ENCODE peak calls at places on chromosomes 2 and 18, in eight cellular contexts. H is kidney epithelial cell; I is transverse colon; T is small intestine; C is neural progenitor cell; E is bronchial epithelial cell; M is CD8-positive, alpha-beta memory T cell; A is MM.1S. G is an unnamed sample. For H3K36me3, the result is how much of the 10 kb centered on the place peaks cover.

GRCh38 chr2:72116081-72116533 is 31.6 kb downstream of the CYP26B1 start:
- DNase-seq in M (no peak), T (no peak), C (no peak), E (peak), H (no peak), I (no peak), A (no peak), G (no peak)

GRCh38 chr2:95375532-95376221 is 26.8 kb upstream of the FAHD2A start:
- DNase-seq in C (no peak), I (no peak), H (no peak), A (no peak), M (no peak), T (no peak), E (no peak), G (no peak)

GRCh38 chr2:143133783-143134182 is 4.6 kb downstream of the ARHGAP15 start:
- DNase-seq in M (no peak), C (no peak), I (no peak), T (no peak), H (no peak), E (no peak), A (no peak), G (no peak)

GRCh38 chr2:128784626-128785306 is 466.1 kb upstream of the HS6ST1 start:
- DNase-seq in H (no peak), C (no peak), A (no peak), E (no peak), T (no peak), I (no peak), M (no peak), G (peak)

GRCh38 chr2:108031471-108031941 is 45.2 kb downstream of the SLC5A7 start:
- DNase-seq in H (no peak), E (no peak), A (no peak), I (no peak), M (no peak), T (no peak), C (no peak), G (no peak)

GRCh38 chr2:43634604-43635306 is 2.3 kb upstream of the PLEKHH2 start:
- DNase-seq in I (no peak), E (peak), T (peak), H (peak), M (no peak), C (no peak), A (no peak), G (no peak)

GRCh38 chr2:241798081-241798630 is 10.8 kb upstream of the NEU4 start:
- DNase-seq in T (no peak), A (no peak), M (no peak), I (peak), H (no peak), E (no peak), C (no peak), G (no peak)

GRCh38 chr2:171688129-171688465 is 828 bp downstream of the DYNC1I2 start:
- DNase-seq in E (peak), M (no peak), C (peak), I (no peak), A (no peak), H (no peak), T (no peak), G (no peak)

GRCh38 chr2:132668189-132668833 is 1.7 kb downstream of the LYPD1 start:
- DNase-seq in M (no peak), T (no peak), C (peak), E (no peak), H (no peak), A (no peak), I (no peak), G (no peak)

GRCh38 chr2:203453858-203454451 is 81.1 kb downstream of the RAPH1 start:
- DNase-seq in C (peak), A (peak), T (peak), M (peak), I (no peak), E (peak), H (no peak), G (no peak)

GRCh38 chr2:212832211-212833195 is 293.9 kb upstream of the ERBB4 start:
- DNase-seq in T (no peak), H (no peak), A (no peak), E (no peak), C (no peak), M (no peak), I (no peak), G (no peak)

GRCh38 chr2:44805391-44805790 is 136.1 kb upstream of the SIX3 start:
- DNase-seq in M (no peak), I (no peak), A (no peak), C (peak), H (no peak), T (no peak), E (no peak), G (no peak)

GRCh38 chr2:135820003-135820618 is 16.9 kb downstream of the LCT start:
- DNase-seq in I (no peak), E (no peak), C (no peak), T (no peak), A (no peak), H (no peak), M (peak), G (no peak)

GRCh38 chr2:106189764-106190468 is 4.2 kb downstream of the UXS1 start:
- DNase-seq in H (no peak), M (no peak), I (no peak), E (peak), C (no peak), T (no peak), A (no peak), G (no peak)

GRCh38 chr18:76428396-76429261 is 66.4 kb downstream of the ZNF516 start:
- DNase-seq in E (no peak), T (no peak), A (no peak), M (no peak), H (no peak), C (no peak), I (peak), G (no peak)

GRCh38 chr2:110813896-110814295 is 81.5 kb downstream of the ACOXL start:
- DNase-seq in I (no peak), A (no peak), T (no peak), C (no peak), H (no peak), M (no peak), E (no peak), G (no peak)

GRCh38 chr2:15259356-15259756 is 301.8 kb downstream of the NBAS start:
- DNase-seq in M (no peak), A (no peak), H (no peak), C (peak), T (no peak), I (no peak), E (no peak), G (no peak)

GRCh38 chr2:46971914-46972313 is 56.3 kb upstream of the MCFD2 start:
- DNase-seq in M (no peak), E (peak), C (no peak), A (no peak), T (no peak), H (no peak), I (no peak), G (no peak)

GRCh38 chr2:121884515-121884915 is 129.1 kb downstream of the TSN start:
- DNase-seq in C (no peak), E (no peak), M (no peak), H (no peak), A (no peak), T (no peak), I (no peak), G (no peak)

GRCh38 chr2:237581326-237581725 is 9.2 kb downstream of the RAB17 start:
- DNase-seq in H (no peak), M (no peak), C (no peak), E (no peak), I (no peak), A (no peak), T (no peak), G (no peak)

GRCh38 chr2:64491426-64491825 is 32.7 kb upstream of the AFTPH start:
- DNase-seq in E (no peak), M (no peak), T (no peak), A (no peak), I (no peak), H (no peak), C (no peak), G (no peak)

GRCh38 chr2:219987830-219988229 is 360.4 kb downstream of the SLC4A3 start:
- DNase-seq in E (peak), T (no peak), C (no peak), H (peak), A (no peak), M (no peak), I (no peak), G (no peak)

GRCh38 chr18:72692086-72692485 is 147.9 kb upstream of the CBLN2 start:
- DNase-seq in E (peak), I (peak), T (peak), M (no peak), C (peak), A (no peak), H (no peak), G (no peak)

GRCh38 chr2:136247204-136247990 is 129.4 kb upstream of the CXCR4 start:
- DNase-seq in C (no peak), H (no peak), T (no peak), I (no peak), E (peak), A (no peak), M (no peak), G (no peak)

GRCh38 chr2:30404354-30405265 is 42.4 kb upstream of the LCLAT1 start:
- DNase-seq in A (no peak), E (no peak), H (no peak), M (no peak), I (no peak), C (peak), T (no peak), G (no peak)

GRCh38 chr2:166314022-166314759 is 61.6 kb downstream of the SCN9A start:
- DNase-seq in I (no peak), T (no peak), M (no peak), A (no peak), E (peak), C (no peak), H (peak), G (no peak)

GRCh38 chr2:196086517-196087368 is 18.1 kb upstream of the DNAH7 start:
- DNase-seq in M (no peak), E (no peak), T (no peak), I (no peak), A (no peak), H (no peak), C (no peak), G (no peak)

GRCh38 chr2:207767461-207768167 is 2.1 kb downstream of the FZD5 start:
- DNase-seq in M (no peak), C (peak), A (no peak), T (peak), I (peak), E (peak), H (no peak), G (peak)

GRCh38 chr18:24726727-24727539 is 266.5 kb downstream of the HRH4 start:
- DNase-seq in T (peak), I (peak), A (peak), E (peak), M (peak), H (peak), C (peak), G (peak)

GRCh38 chr18:8701546-8702118 is 3.7 kb upstream of the MTCL1 start:
- DNase-seq in E (peak), C (no peak), H (no peak), T (no peak), A (no peak), M (no peak), I (no peak), G (no peak)

GRCh38 chr2:168632733-168633132 is 169.7 kb upstream of the NOSTRIN start:
- DNase-seq in I (no peak), M (no peak), H (no peak), T (no peak), A (no peak), E (no peak), C (peak), G (no peak)

GRCh38 chr2:32136097-32136496 is 29.6 kb upstream of the SLC30A6 start:
- DNase-seq in M (no peak), T (no peak), A (no peak), E (no peak), H (no peak), I (no peak), C (no peak), G (no peak)

DNA sequence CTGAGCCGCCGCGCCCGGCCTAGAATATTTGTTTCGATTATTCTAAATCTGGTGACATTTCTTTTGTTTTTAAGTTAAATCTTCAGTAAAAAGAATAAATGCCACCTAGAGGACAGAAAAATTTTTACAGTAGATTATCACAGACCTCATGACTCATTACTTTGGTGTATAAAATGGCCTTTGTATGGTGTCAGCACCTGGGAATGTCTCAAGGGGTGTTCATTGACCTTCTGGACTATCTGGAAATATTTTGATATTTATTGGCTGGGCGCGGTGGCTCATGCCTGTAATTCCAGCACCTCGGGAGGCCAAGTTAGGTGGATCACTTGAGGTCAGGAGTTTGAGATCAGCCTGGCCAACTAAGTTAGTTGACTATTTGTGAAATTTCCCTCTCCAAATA is 30.3 kb upstream of the SLC30A6 start:
- DNase-seq in C (no peak), T (peak), A (peak), M (peak), H (peak), I (peak), E (peak), G (no peak)
- H3K36me3 ChIP-seq in C (under half), T (under half), A (under half), M (under half), H (under half), I (under half), E (under half), G (under half)

GRCh38 chr2:51290725-51291124 is 258.8 kb upstream of the NRXN1 start:
- DNase-seq in H (no peak), M (no peak), T (no peak), I (no peak), A (no peak), C (no peak), E (peak), G (no peak)

GRCh38 chr2:51293566-51294200 is 261.8 kb upstream of the NRXN1 start:
- DNase-seq in T (no peak), H (no peak), M (no peak), A (no peak), E (no peak), I (no peak), C (no peak), G (no peak)

GRCh38 chr2:51297488-51297887 is 265.6 kb upstream of the NRXN1 start:
- DNase-seq in A (peak), T (no peak), C (no peak), M (no peak), H (no peak), I (no peak), E (peak), G (no peak)

GRCh38 chr2:51289045-51289444 is 257.1 kb upstream of the NRXN1 start:
- DNase-seq in A (no peak), M (no peak), T (no peak), I (no peak), C (no peak), H (no peak), E (no peak), G (no peak)

GRCh38 chr2:51291762-51292370 is 259.9 kb upstream of the NRXN1 start:
- DNase-seq in E (no peak), H (no peak), T (no peak), I (no peak), A (no peak), C (no peak), M (no peak), G (no peak)
- H3K4me3 ChIP-seq in E (no peak), H (no peak), T (no peak), I (no peak), A (no peak), C (no peak), M (no peak), G (no peak)

GRCh38 chr2:101884423-101884822 is 107.3 kb upstream of the IL1R2 start:
- DNase-seq in C (no peak), M (no peak), A (no peak), T (no peak), I (no peak), E (no peak), H (no peak), G (no peak)

GRCh38 chr2:101882948-101883347 is 108.8 kb upstream of the IL1R2 start:
- DNase-seq in H (no peak), I (no peak), C (no peak), E (no peak), T (no peak), A (no peak), M (no peak), G (no peak)

GRCh38 chr2:101883860-101884259 is 107.9 kb upstream of the IL1R2 start:
- DNase-seq in A (peak), M (peak), I (peak), E (peak), C (peak), H (no peak), T (peak), G (no peak)

DNA sequence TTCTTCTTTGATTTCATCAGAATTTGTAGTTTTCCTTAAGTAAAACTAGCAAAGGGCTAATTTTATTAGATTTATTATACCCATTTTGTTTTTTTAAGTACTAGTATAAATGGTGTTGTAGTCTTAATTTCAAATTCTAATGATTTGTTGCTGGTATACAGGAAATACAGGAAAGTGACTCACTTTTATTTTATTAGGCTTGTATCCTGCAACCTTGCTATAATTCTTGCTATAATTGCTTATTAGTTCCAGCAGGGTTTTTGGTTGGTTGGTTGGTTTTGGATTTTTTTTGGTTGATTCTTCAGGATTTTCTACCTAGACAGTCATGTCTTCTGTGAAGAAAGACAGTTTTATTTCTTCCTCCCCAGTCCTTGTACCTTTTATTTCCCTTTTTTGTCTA is 110.6 kb upstream of the IL1R2 start:
- DNase-seq in T (no peak), H (no peak), E (peak), A (no peak), C (no peak), M (no peak), I (no peak), G (no peak)
- H3K36me3 ChIP-seq in T (under half), H (under half), E (under half), A (under half), C (under half), M (under half), I (under half), G (under half)

DNA sequence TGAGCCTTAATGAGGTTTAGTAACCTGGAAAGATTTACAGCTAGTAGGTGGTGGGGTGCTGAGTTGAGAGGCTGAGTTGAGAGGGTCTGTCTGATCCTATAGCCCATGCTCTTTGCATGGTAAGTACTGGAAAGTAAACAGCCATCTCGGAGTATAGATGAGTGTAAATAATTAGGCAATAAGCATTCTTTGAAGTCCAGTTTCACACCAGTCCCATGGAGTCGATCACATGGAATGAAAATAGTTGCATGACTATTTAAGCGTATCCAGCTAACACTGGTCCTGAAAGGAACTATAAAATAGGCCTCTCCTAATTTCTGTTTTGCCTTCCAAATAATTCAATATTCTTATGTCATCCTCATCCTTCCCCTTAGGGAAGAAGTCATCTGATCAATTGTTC is 6.5 kb downstream of the QPCT start:
- DNase-seq in H (no peak), A (no peak), M (no peak), T (no peak), C (no peak), E (no peak), I (no peak), G (no peak)
- H3K4me3 ChIP-seq in H (no peak), A (peak), M (no peak), T (no peak), C (no peak), E (no peak), I (no peak), G (no peak)

GRCh38 chr2:61356958-61357350 is 113.9 kb downstream of the USP34 start:
- DNase-seq in C (no peak), A (no peak), M (no peak), H (no peak), I (no peak), E (peak), T (no peak), G (no peak)

GRCh38 chr2:61357681-61358080 is 113.2 kb downstream of the USP34 start:
- DNase-seq in E (peak), C (no peak), H (no peak), A (no peak), T (no peak), M (no peak), I (no peak), G (peak)

GRCh38 chr2:61354486-61355197 is 116.2 kb downstream of the USP34 start:
- DNase-seq in A (no peak), M (no peak), H (no peak), T (no peak), C (no peak), I (no peak), E (no peak), G (no peak)

GRCh38 chr2:61353909-61354308 is 117.0 kb downstream of the USP34 start:
- DNase-seq in I (no peak), M (no peak), H (no peak), T (no peak), A (no peak), C (no peak), E (no peak), G (no peak)

GRCh38 chr2:61356261-61356957 is 114.5 kb downstream of the USP34 start:
- DNase-seq in I (no peak), H (no peak), M (no peak), C (no peak), A (peak), E (peak), T (no peak), G (peak)
- H3K36me3 ChIP-seq in I (under half), H (under half), M (under half), C (under half), A (under half), E (under half), T (under half), G (under half)

DNA sequence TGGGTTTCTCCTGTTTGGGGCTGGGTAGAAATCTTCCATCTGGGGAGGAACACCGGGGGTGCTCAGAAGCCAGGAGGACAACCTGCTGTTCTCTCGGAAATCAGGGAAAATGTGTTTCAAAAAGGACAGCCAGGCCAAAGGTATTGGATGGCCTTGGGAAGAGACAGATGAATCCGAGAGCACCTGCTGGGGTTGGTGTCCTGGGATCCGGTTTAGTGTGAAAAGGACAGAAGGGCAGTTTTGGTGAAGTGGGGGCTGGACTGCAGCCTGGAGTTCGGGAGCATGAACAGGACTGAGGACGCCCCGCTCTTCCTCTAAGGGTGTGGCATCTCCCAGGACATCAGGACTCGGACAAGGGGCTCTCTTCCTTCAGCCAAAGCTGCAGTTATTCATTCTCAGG is 24.9 kb upstream of the SNTG2 start:
- DNase-seq in M (no peak), T (no peak), E (no peak), I (no peak), C (no peak), A (no peak), H (no peak), G (no peak)
- H3K4me3 ChIP-seq in M (no peak), T (no peak), E (no peak), I (no peak), C (no peak), A (no peak), H (no peak), G (no peak)

DNA sequence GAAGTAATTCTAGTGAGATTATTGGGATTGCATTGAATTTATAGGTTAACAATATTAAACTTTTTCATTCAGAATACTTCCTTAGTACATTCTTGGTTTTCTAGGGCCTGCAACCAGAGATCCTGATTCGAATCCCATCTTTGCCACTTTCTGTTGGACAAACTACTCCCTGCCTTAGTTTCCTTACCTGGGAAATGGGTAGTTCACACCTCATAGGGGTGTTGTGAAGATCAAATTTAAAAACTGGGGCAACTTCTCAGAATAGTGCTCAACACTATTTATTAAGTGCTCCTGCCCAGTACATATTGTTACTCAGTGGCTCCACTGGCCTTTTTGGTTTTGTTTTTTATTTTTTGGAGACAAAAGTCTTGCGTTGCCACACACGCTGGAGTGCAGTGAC is 43.5 kb downstream of the SMCHD1 start:
- DNase-seq in A (no peak), T (no peak), H (no peak), E (no peak), I (no peak), C (no peak), M (no peak), G (no peak)
- H3K36me3 ChIP-seq in A (under half), T (under half), H (under half), E (under half), I (half or more), C (under half), M (half or more), G (under half)

GRCh38 chr2:57701391-57701791 is 345.2 kb upstream of the VRK2 start:
- DNase-seq in C (peak), H (no peak), I (no peak), E (no peak), M (no peak), T (no peak), A (no peak), G (no peak)
- H3K4me3 ChIP-seq in C (no peak), H (no peak), I (no peak), E (no peak), M (no peak), T (no peak), A (no peak), G (no peak)

GRCh38 chr2:70336552-70336951 is 34.7 kb upstream of the FAM136A start:
- DNase-seq in H (no peak), C (no peak), A (no peak), E (no peak), T (no peak), M (no peak), I (no peak), G (no peak)
- H3K36me3 ChIP-seq in H (under half), C (under half), A (under half), E (under half), T (under half), M (under half), I (under half), G (under half)